ENCODE peak calls at places on chromosomes 1 and 21, in ten cellular contexts. E, G, J, Y, I, O, Z, B, Q and C are unnamed samples.

GRCh38 chr21:28899744-28900143 is 92.9 kb downstream of the LTN1 start:
- DNase-seq in I (peak), O (peak), Q (no peak), Z (peak), J (peak), G (peak), E (no peak), Y (peak), B (peak), C (no peak)

GRCh38 chr1:59568158-59568935 is 246.4 kb upstream of the HOOK1 start:
- DNase-seq in B (no peak), Z (no peak), J (peak), Y (no peak), E (no peak), I (no peak), Q (no peak), G (peak), O (peak), C (no peak)

GRCh38 chr1:37083551-37084119 is 49.3 kb upstream of the GRIK3 start:
- DNase-seq in G (no peak), I (no peak), Y (no peak), Z (no peak), J (no peak), Q (no peak), O (no peak), B (no peak), E (no peak), C (no peak)

GRCh38 chr21:35529141-35529863 is 480.2 kb upstream of the RUNX1 start:
- DNase-seq in Q (no peak), I (peak), E (peak), G (peak), Z (no peak), O (peak), Y (peak), B (no peak), J (peak), C (no peak)

GRCh38 chr1:229002037-229002436 is 266.8 kb downstream of the RHOU start:
- DNase-seq in Q (no peak), I (no peak), O (no peak), G (no peak), Y (no peak), J (no peak), Z (no peak), B (no peak), E (no peak), C (no peak)

GRCh38 chr1:204909109-204909508 is 38.4 kb downstream of the NFASC start:
- DNase-seq in Y (peak), O (no peak), B (no peak), J (no peak), E (no peak), I (no peak), Q (no peak), G (no peak), Z (no peak), C (no peak)

GRCh38 chr1:235883261-235883927 is 16.7 kb upstream of the LYST start:
- DNase-seq in J (peak), I (peak), B (peak), Q (peak), Y (peak), G (peak), Z (peak), O (peak), E (no peak), C (peak)

GRCh38 chr1:119544165-119544762 is 37.3 kb downstream of the HSD3B1 start:
- DNase-seq in G (no peak), Q (no peak), J (no peak), Y (no peak), O (peak), B (no peak), Z (no peak), I (no peak), E (no peak), C (no peak)

GRCh38 chr1:16720403-16721223 is 19.7 kb upstream of the RNU1-4 start:
- DNase-seq in J (no peak), E (no peak), I (no peak), O (no peak), B (no peak), Q (peak), Y (no peak), G (no peak), Z (no peak), C (no peak)

GRCh38 chr1:204837440-204838084 is 33.1 kb upstream of the NFASC start:
- DNase-seq in Y (peak), J (peak), I (peak), E (peak), B (peak), O (peak), Q (peak), Z (peak), G (peak), C (peak)

GRCh38 chr1:225427249-225428065 is at the start of gene LBR:
- DNase-seq in Q (no peak), B (no peak), G (peak), Y (peak), Z (peak), O (peak), J (no peak), E (peak), I (no peak), C (no peak)

GRCh38 chr1:156546267-156546666 is 26.1 kb downstream of the IQGAP3 start:
- DNase-seq in Y (no peak), B (no peak), E (no peak), G (no peak), I (no peak), Q (no peak), Z (no peak), J (no peak), O (no peak), C (no peak)

GRCh38 chr1:86429122-86429725 is 5.3 kb downstream of the CLCA2 start:
- DNase-seq in E (no peak), O (peak), J (no peak), Q (no peak), B (no peak), G (peak), Z (no peak), Y (peak), I (no peak), C (peak)

GRCh38 chr21:27423073-27423472 is 456.2 kb upstream of the ADAMTS5 start:
- DNase-seq in Z (peak), I (peak), Y (peak), O (peak), J (peak), G (peak), B (peak), E (no peak), Q (peak), C (peak)

GRCh38 chr1:52726265-52727113 is at the start of gene ZYG11B:
- DNase-seq in Q (peak), B (peak), Y (peak), G (peak), O (peak), J (peak), E (peak), I (peak), Z (peak), C (peak)

DNA sequence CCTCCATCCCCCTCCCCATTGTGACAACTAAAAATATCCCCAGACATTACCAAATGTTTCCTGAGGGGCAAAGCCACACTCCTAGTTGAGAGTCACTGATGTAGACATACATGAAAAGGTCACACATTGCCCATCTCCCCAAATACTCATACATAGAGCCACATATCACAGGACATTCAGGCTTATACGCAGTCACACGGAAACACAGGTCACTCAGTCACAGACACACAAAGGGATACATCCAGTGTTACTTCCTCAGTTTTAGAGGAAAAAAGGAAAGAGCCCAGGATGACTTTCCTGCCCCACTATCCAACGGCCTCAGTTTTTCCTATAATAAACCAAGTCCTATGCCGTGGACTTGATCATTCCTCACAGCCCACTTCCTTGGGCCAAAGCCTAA is 1.9 kb downstream of the SLC39A1 start:
- DNase-seq in Q (no peak), E (no peak), I (no peak), B (no peak), G (no peak), Y (no peak), O (no peak), Z (no peak), J (no peak), C (no peak)
- H3K4me3 ChIP-seq in Q (no peak), E (no peak), I (peak), B (no peak), G (peak), Y (peak), O (no peak), Z (peak), J (no peak), C (peak)

DNA sequence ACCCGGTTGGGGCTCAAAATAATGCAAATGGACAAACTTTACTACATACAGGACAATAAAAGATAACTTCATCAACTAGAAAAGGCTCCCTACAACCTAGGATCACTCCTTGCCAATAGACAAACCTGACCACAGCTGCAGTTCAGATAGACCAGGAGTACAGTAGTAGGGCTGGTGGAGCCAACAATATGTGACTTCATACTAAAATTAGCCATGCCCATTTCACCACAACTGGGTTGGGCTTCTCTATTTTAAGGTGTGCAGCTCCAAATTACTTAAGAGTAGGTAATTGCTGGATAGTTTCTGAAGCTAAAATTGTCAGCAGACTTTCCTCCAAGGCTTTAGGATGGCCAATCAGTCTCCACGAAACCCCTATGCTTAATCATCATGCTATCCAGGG is 3.9 kb downstream of the DENND1B start:
- DNase-seq in J (no peak), B (no peak), Z (no peak), O (no peak), G (no peak), Q (no peak), I (no peak), Y (no peak), E (no peak), C (no peak)
- H3K4me3 ChIP-seq in J (no peak), B (no peak), Z (no peak), O (no peak), G (no peak), Q (no peak), I (no peak), Y (no peak), E (no peak), C (no peak)

DNA sequence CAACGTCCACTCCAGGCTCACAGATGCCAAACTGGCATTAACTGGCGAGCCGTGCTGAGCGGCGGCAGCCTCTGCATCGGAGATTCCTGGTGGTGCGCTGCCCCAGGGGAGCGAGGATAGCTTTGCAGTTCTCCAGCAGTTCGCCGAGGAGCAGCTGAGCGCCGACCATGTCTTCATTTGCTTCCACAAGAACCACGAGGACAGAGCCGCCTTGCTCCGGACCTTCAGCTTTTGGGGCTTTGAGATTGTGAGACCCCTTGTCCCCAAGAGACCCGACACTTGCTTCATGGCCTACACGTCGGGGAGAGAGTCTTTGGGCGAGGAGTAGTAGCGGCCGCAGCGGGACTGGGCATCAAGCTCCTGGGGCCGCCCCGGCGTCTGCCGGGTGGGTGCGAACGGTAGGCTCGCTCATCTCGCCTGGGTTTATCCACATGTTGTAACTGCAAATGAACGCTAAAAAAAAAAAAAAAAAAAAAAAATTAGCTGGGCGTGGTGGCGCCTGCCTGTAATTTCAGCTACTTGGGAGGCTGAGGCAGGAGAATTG is 28.0 kb upstream of the RLF start:
- DNase-seq in Q (no peak), J (no peak), I (no peak), G (no peak), E (no peak), B (no peak), Y (peak), O (peak), Z (peak), C (no peak)
- H3K4me3 ChIP-seq in Q (no peak), J (peak), I (peak), G (no peak), E (no peak), B (peak), Y (peak), O (peak), Z (peak), C (peak)

GRCh38 chr1:3213730-3214129 is 144.7 kb downstream of the PRDM16 start:
- DNase-seq in G (no peak), I (no peak), E (no peak), Q (no peak), J (no peak), O (no peak), Z (no peak), Y (no peak), B (no peak), C (no peak)

GRCh38 chr1:3217887-3218679 is 149.1 kb downstream of the PRDM16 start:
- DNase-seq in Q (no peak), B (no peak), I (no peak), Y (no peak), G (no peak), O (no peak), Z (no peak), E (no peak), J (no peak), C (no peak)

GRCh38 chr1:3217096-3217724 is 148.2 kb downstream of the PRDM16 start:
- DNase-seq in Z (no peak), Y (no peak), B (no peak), I (no peak), Q (no peak), G (peak), J (no peak), O (no peak), E (no peak), C (no peak)

GRCh38 chr1:3212453-3213230 is 143.6 kb downstream of the PRDM16 start:
- DNase-seq in O (no peak), Y (no peak), E (no peak), Z (no peak), I (no peak), G (no peak), Q (no peak), J (no peak), B (no peak), C (no peak)

DNA sequence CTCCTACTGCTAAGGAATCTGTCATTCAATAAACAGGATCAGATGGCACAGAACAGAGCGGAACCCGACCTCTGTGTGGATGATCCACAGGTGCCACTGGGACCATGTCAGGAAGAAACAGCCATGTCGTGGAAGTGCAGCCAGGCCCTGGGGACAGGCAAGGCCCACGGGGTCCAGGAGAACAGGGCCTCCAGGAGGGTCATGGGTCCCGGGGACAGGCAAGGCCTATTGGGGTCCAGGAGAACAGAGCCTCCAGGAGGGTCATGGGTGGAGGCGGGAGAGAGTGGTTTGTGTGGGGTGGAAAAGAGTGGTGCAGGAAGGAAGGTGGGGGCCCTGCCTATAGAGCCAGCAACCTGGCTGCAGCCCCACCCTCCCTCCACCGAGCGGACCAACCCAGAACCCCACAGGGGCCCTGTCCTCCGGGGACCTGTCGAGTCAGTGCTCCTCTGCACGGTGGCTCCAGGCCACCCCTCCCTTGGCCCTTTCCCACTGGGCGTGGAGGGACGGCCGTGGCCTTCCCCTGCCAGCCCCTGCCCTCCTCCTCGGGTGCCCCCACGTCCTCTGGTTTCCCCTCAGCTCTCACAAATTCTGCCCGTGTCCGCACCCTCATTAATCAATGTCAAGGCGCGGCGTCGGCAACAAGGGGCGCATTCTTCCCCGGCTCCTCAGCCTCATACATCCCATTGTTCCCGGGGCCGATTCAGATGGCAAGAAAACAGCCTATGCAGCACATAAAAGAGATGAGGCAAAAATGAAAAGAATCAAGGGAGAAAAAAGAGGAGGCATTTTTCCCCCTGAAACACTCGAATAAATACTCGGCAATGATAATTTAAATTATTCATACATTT is 146.4 kb downstream of the PRDM16 start:
- DNase-seq in O (no peak), Z (no peak), E (no peak), Y (no peak), Q (no peak), J (no peak), G (no peak), B (no peak), I (no peak), C (no peak)
- H3K4me3 ChIP-seq in O (no peak), Z (no peak), E (no peak), Y (no peak), Q (no peak), J (no peak), G (no peak), B (no peak), I (no peak), C (no peak)

GRCh38 chr1:218030846-218031245 is 254.2 kb upstream of the RRP15 start:
- DNase-seq in G (no peak), I (no peak), O (no peak), E (no peak), Y (no peak), B (no peak), Q (no peak), J (no peak), Z (no peak), C (no peak)

GRCh38 chr1:218034464-218034863 is 250.6 kb upstream of the RRP15 start:
- DNase-seq in G (no peak), I (no peak), Z (no peak), Q (no peak), E (no peak), J (no peak), O (no peak), B (no peak), Y (no peak), C (no peak)
- H3K4me3 ChIP-seq in G (no peak), I (no peak), Z (no peak), Q (no peak), E (no peak), J (no peak), O (no peak), B (no peak), Y (no peak), C (no peak)

GRCh38 chr1:8317647-8318360 is at the start of gene SLC45A1:
- DNase-seq in Y (peak), O (peak), E (peak), G (peak), B (no peak), Q (peak), J (peak), Z (peak), I (no peak), C (no peak)

GRCh38 chr1:8318436-8318835 is 522 bp downstream of the SLC45A1 start:
- DNase-seq in E (no peak), G (no peak), Q (no peak), J (no peak), Y (no peak), O (no peak), Z (no peak), B (no peak), I (no peak), C (no peak)

GRCh38 chr1:8323706-8324105 is 5.8 kb downstream of the SLC45A1 start:
- DNase-seq in O (no peak), J (no peak), Y (no peak), E (no peak), Q (no peak), B (no peak), Z (no peak), G (no peak), I (no peak), C (no peak)

GRCh38 chr1:8324176-8324810 is 6.4 kb downstream of the SLC45A1 start:
- DNase-seq in E (no peak), B (no peak), Q (no peak), Z (no peak), G (no peak), I (no peak), O (no peak), Y (no peak), J (no peak), C (no peak)

GRCh38 chr1:8321612-8322011 is 3.7 kb downstream of the SLC45A1 start:
- DNase-seq in G (no peak), E (no peak), Y (no peak), I (no peak), Q (no peak), O (no peak), J (no peak), B (no peak), Z (no peak), C (no peak)
- H3K4me3 ChIP-seq in G (no peak), E (no peak), Y (no peak), I (no peak), Q (no peak), O (no peak), J (no peak), B (no peak), Z (no peak), C (no peak)